ENCODE peak calls at places on chromosome 2, in seven cellular contexts. I is kidney; C is heart left ventricle; D is CD8-positive, alpha-beta memory T cell; L is neuronal stem cell; X is A549; A is cardiac muscle cell. T is an unnamed sample.

GRCh38 chr2:197828464-197829135 is 24.2 kb downstream of the PLCL1 start:
- DNase-seq in A (no peak), L (no peak), D (no peak), C (no peak), I (no peak), X (no peak), T (no peak)

GRCh38 chr2:157349949-157350510 is 24.4 kb upstream of the ERMN start:
- DNase-seq in D (no peak), A (no peak), I (no peak), C (no peak), X (no peak), L (no peak), T (no peak)

GRCh38 chr2:120764434-120764833 is 28.8 kb downstream of the GLI2 start:
- DNase-seq in X (no peak), D (peak; percentile 19), I (peak; percentile 10), L (no peak), C (peak; percentile 10), A (no peak), T (no peak)

GRCh38 chr2:15775753-15776628 is 164.4 kb upstream of the MYCN start:
- DNase-seq in C (no peak), A (no peak), D (no peak), I (no peak), L (no peak), X (no peak), T (no peak)

GRCh38 chr2:235191933-235192332 is 240.1 kb downstream of the SH3BP4 start:
- DNase-seq in X (no peak), L (no peak), D (no peak), I (no peak), C (no peak), A (no peak), T (no peak)

GRCh38 chr2:106012591-106013347 is 181.3 kb downstream of the UXS1 start:
- DNase-seq in C (no peak), L (no peak), A (no peak), I (no peak), D (no peak), X (no peak), T (peak; percentile 58)

GRCh38 chr2:74493546-74493945 is 5.9 kb downstream of the LBX2 start:
- DNase-seq in C (no peak), I (no peak), X (no peak), L (no peak), A (no peak), D (no peak), T (no peak)

GRCh38 chr2:205695460-205695979 is 13.2 kb downstream of the NRP2 start:
- DNase-seq in C (no peak), A (no peak), L (no peak), I (no peak), X (no peak), D (no peak), T (no peak)

GRCh38 chr2:238203973-238204683 is 633 bp upstream of the ILKAP start:
- DNase-seq in X (no peak), D (no peak), A (no peak), C (no peak), I (no peak), L (no peak), T (no peak)

GRCh38 chr2:23711979-23712755 is 214.8 kb downstream of the ATAD2B start:
- DNase-seq in D (no peak), I (no peak), C (no peak), A (peak; percentile 57), X (no peak), L (peak; percentile 45), T (no peak)

GRCh38 chr2:241498115-241499070 is 10.0 kb downstream of the STK25 start:
- DNase-seq in X (no peak), I (no peak), D (peak; percentile 36), C (no peak), A (no peak), L (no peak), T (no peak)

GRCh38 chr2:23745726-23746105 is 181.2 kb downstream of the ATAD2B start:
- DNase-seq in X (no peak), A (no peak), D (no peak), L (no peak), I (no peak), C (no peak), T (peak; percentile 12)

GRCh38 chr2:97728091-97728596 is 14.8 kb downstream of the ZAP70 start:
- DNase-seq in I (peak; percentile 41), C (no peak), L (no peak), D (no peak), A (peak; percentile 35), X (no peak), T (peak; percentile 49)

GRCh38 chr2:29527947-29528346 is 393.4 kb downstream of the ALK start:
- DNase-seq in D (no peak), L (no peak), X (no peak), C (no peak), I (no peak), A (peak; percentile 33), T (no peak)

GRCh38 chr2:238285653-238286082 is 2.7 kb downstream of the PER2 start:
- DNase-seq in D (no peak), C (no peak), I (peak; percentile 88), X (peak; percentile 82), A (no peak), L (no peak), T (peak; percentile 84)

GRCh38 chr2:173999272-173999671 is 34.1 kb upstream of the SP3 start:
- DNase-seq in L (no peak), X (no peak), D (no peak), C (no peak), I (no peak), A (no peak), T (no peak)

GRCh38 chr2:95334916-95335641 is 37.9 kb downstream of the KCNIP3 start:
- DNase-seq in X (no peak), D (peak; percentile 1), A (no peak), C (no peak), I (no peak), L (no peak), T (no peak)

GRCh38 chr2:89763254-89763580 is 1071.7 kb downstream of the RPIA start:
- DNase-seq in C (peak; percentile 70), X (no peak), L (no peak), D (peak; percentile 48), A (no peak), I (no peak), T (no peak)

GRCh38 chr2:14180333-14180732 is 452.2 kb upstream of the LRATD1 start:
- DNase-seq in C (no peak), X (no peak), D (no peak), I (no peak), A (no peak), L (no peak), T (no peak)

GRCh38 chr2:26442707-26443106 is 35.2 kb downstream of the OTOF start:
- DNase-seq in X (no peak), C (no peak), I (no peak), L (no peak), D (no peak), A (no peak), T (no peak)

GRCh38 chr2:165863816-165864221 is 69.8 kb upstream of the GALNT3 start:
- DNase-seq in I (no peak), D (no peak), A (no peak), C (no peak), L (no peak), X (no peak), T (no peak)

GRCh38 chr2:180017764-180018163 is 10.7 kb upstream of the CWC22 start:
- DNase-seq in C (peak; percentile 44), I (no peak), A (no peak), X (no peak), L (no peak), D (no peak), T (no peak)

GRCh38 chr2:122634261-122634660 is 878.8 kb downstream of the TSN start:
- DNase-seq in L (no peak), I (no peak), D (no peak), C (no peak), X (no peak), A (no peak), T (peak; percentile 3)

DNA sequence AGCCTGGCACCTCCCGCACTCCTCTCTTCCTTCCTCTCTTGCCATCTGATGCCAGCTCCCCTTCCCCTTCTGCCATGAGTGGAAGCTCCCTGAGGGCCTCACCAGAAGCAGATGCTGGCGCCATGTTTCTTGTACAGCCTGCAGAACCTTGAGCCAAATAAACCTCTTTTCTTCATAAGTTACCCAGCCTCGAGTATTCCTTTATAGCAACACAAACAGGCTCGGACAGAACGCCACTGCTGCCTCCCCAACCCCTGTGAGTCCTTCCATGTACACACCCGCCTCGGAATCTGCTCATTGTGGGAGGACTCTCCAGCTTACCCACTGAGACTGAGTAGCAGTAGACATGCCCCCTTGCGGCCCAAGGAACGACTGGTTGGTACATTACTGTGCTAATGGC is 8.3 kb upstream of the RPS7 start:
- DNase-seq in L (no peak), X (no peak), A (no peak), C (no peak), I (no peak), D (no peak), T (no peak)
- H3K27ac ChIP-seq in L (no peak overlapping the region), X (no peak overlapping the region), A (no peak overlapping the region), C (no peak overlapping the region), I (no peak overlapping the region), D (no peak overlapping the region), T (no peak overlapping the region)

GRCh38 chr2:181472990-181473389 is 15.8 kb downstream of the ITGA4 start:
- DNase-seq in L (no peak), A (no peak), C (no peak), X (no peak), I (no peak), D (no peak), T (no peak)
- H3K27ac ChIP-seq in L (no peak overlapping the region), A (no peak overlapping the region), C (no peak overlapping the region), X (no peak overlapping the region), I (no peak overlapping the region), D (no peak overlapping the region), T (no peak overlapping the region)

DNA sequence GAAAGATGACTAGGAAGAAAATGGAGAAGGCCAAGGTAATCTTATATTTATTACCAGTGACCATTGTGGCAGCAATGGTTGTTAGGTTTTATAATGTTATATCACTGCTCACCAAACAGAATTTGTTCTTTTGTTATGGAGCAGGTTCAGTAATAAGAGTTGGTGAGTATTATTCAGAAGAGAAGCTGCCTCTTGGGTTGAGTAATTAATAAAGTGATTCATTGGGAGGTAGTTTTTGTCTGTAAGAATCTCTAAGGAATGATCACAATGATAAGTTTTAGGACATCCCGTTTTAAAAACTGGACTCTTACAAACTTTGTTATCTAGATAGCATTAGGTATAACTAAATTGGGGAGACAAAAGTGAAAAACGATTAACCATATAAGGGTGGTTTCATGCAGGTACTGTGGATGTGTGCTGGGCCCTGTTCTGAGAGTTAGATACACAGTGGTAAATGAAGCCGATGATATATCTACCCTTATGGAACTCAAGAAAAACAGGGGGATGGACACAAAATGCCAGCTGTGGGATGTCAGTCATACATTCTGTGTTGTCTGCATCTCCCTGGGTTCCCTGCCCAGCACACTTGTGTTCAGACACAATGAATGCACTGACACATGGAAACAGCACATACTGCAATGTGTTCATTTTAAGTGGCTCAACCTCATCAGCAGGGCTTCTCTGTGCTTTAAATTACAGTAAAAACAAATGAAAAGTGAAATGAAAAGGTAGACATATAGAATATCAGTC is 7.5 kb downstream of the MAP4K4 start:
- DNase-seq in L (no peak), C (no peak), A (no peak), I (no peak), X (no peak), D (no peak), T (no peak)
- H3K27ac ChIP-seq in L (no peak overlapping the region), C (no peak overlapping the region), A (peak overlapping the region; percentile 22), I (no peak overlapping the region), X (peak overlapping the region; percentile 81), D (no peak overlapping the region), T (peak overlapping the region; percentile 79)

DNA sequence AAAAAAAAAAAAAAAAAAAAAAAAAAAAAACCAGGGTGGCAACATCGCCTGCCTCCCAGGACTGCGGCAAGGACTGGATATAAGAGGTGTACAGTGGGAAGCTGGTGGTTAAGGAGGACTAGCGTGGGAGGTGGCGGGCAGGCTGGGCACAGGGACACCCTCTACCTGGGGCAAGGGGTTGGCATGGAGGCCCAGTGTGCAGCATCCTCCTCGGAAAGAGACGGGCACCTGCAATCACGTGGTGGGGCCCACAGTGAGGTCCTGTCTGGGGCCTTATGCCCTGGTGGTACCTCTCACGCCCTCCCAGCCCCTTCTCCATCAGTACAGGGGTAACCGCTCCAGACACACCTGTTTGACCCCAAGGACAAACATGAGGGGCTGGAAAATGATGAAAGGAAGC is 27.9 kb downstream of the PXDN start:
- DNase-seq in I (peak; percentile 79), D (no peak), L (no peak), C (no peak), X (no peak), A (no peak), T (no peak)
- H3K27ac ChIP-seq in I (peak overlapping the region; percentile 4), D (no peak overlapping the region), L (no peak overlapping the region), C (peak overlapping the region; percentile 13), X (no peak overlapping the region), A (no peak overlapping the region), T (peak overlapping the region; percentile 81)

T was measured in epithelial cell of prostate.